ENCODE peak calls at places on chromosomes 12 and 14, in ten cellular contexts. K, L, P, N, B, Z, Y, V, A and J are unnamed samples.

GRCh38 chr12:49331360-49332222 is 5.4 kb downstream of the C1QL4 start:
- DNase-seq in L (peak), B (peak), K (peak), Z (peak), V (peak), P (peak), N (peak), Y (peak), A (no peak), J (no peak)

GRCh38 chr14:25003537-25003936 is 46.4 kb downstream of the STXBP6 start:
- DNase-seq in Z (no peak), P (no peak), A (no peak), L (no peak), K (no peak), V (peak), N (no peak), Y (no peak), B (no peak), J (no peak)

GRCh38 chr12:123233505-123234299 is 466 bp downstream of the MTRFR start:
- DNase-seq in K (no peak), N (peak), B (no peak), V (no peak), Y (no peak), Z (no peak), L (no peak), A (peak), P (no peak), J (no peak)

GRCh38 chr14:79842270-79842669 is 369.0 kb downstream of the DIO2 start:
- DNase-seq in Y (peak), N (peak), L (no peak), V (peak), P (no peak), A (no peak), K (peak), Z (no peak), B (peak), J (peak)

GRCh38 chr12:6047249-6048227 is 76.9 kb downstream of the VWF start:
- DNase-seq in K (peak), N (peak), Y (no peak), Z (no peak), B (no peak), P (no peak), V (peak), A (no peak), L (no peak), J (peak)

GRCh38 chr12:92566448-92567040 is 136.2 kb upstream of the PLEKHG7 start:
- DNase-seq in A (peak), N (no peak), P (no peak), L (no peak), B (no peak), Z (no peak), K (no peak), V (no peak), Y (no peak), J (no peak)

GRCh38 chr12:54394281-54394719 is 9.8 kb upstream of the ZNF385A start:
- DNase-seq in A (peak), B (no peak), N (peak), Y (peak), L (peak), K (no peak), Z (no peak), P (peak), V (peak), J (no peak)

GRCh38 chr12:6662906-6663742 is at the start of gene ING4:
- DNase-seq in L (peak), A (peak), Z (peak), K (peak), V (peak), P (peak), N (peak), Y (peak), B (peak), J (peak)

GRCh38 chr12:120413901-120414695 is 23.8 kb upstream of the COX6A1 start:
- DNase-seq in A (no peak), Z (no peak), Y (peak), B (no peak), V (no peak), N (peak), K (no peak), P (no peak), L (peak), J (no peak)

GRCh38 chr14:30193791-30194407 is 266.3 kb upstream of the PRKD1 start:
- DNase-seq in K (peak), P (no peak), N (no peak), A (no peak), L (no peak), V (peak), Z (no peak), B (no peak), Y (no peak), J (no peak)

GRCh38 chr14:92513966-92514843 is 624 bp downstream of the RIN3 start:
- DNase-seq in Z (peak), N (peak), L (no peak), P (no peak), K (no peak), A (peak), B (no peak), Y (no peak), V (peak), J (peak)

GRCh38 chr12:47391566-47391965 is 311.8 kb upstream of the AMIGO2 start:
- DNase-seq in A (peak), N (no peak), B (no peak), Z (no peak), K (no peak), Y (no peak), V (no peak), L (peak), P (no peak), J (no peak)
- H3K4me3 ChIP-seq in A (peak), N (no peak), B (no peak), Z (no peak), K (no peak), Y (no peak), V (no peak), L (no peak), P (no peak), J (no peak)

DNA sequence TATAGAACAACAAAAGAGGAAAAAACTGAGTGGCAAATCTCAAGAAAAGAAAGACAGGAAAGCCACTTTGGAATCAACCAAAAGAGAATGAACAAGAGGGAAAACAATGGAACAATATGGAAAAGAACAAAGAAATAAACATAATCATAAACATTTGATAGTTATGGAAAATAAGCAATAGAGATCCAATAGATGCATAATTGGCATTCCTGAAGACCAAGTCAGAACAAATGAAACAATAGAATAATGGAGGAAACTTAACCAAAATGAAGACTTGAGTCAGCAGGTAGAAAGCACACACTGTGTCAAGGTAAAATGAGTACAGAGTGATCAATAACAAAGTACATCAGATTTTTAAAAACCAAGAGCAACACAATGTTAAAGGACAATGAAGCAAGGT is 10.1 kb upstream of the RPS6KA5 start:
- DNase-seq in Y (no peak), A (no peak), P (no peak), L (no peak), Z (no peak), N (no peak), K (no peak), B (no peak), V (no peak), J (no peak)
- H3K27ac ChIP-seq in Y (no peak), A (peak), P (no peak), L (no peak), Z (no peak), N (no peak), K (no peak), B (no peak), V (no peak), J (no peak)

GRCh38 chr12:116990971-116991966 is 80.5 kb downstream of the FBXW8 start:
- DNase-seq in Y (no peak), A (no peak), V (peak), L (no peak), B (no peak), P (no peak), N (no peak), K (peak), Z (no peak), J (no peak)

GRCh38 chr12:116996058-116996457 is 85.3 kb downstream of the FBXW8 start:
- DNase-seq in P (no peak), K (no peak), V (no peak), A (no peak), N (no peak), Z (no peak), L (no peak), Y (no peak), B (peak), J (no peak)

GRCh38 chr12:116990329-116990728 is 79.6 kb downstream of the FBXW8 start:
- DNase-seq in B (no peak), A (no peak), V (no peak), Z (no peak), Y (no peak), L (no peak), P (no peak), N (no peak), K (no peak), J (no peak)
- H3K4me3 ChIP-seq in B (no peak), A (no peak), V (no peak), Z (no peak), Y (no peak), L (no peak), P (no peak), N (no peak), K (no peak), J (no peak)

DNA sequence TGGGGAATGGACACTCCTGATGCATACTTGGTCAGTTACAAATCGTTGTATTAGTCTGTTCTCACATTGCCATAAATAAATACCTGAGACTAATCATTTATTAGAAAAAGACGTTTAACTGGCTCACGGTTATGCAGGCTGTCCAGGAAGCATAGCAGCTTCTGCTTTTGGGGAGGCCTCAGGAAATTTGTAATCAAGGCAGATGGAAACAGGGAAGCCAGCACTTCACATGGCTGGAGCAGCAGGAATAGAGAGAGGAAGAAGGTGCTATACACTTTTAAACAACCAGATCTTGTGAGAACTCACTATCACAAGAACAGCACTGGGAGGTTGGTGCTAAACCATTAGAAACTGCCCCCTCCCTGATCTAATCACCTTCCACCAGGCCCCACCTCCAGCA is 418.2 kb downstream of the FLRT2 start:
- DNase-seq in V (no peak), Y (no peak), A (no peak), L (no peak), Z (no peak), N (no peak), B (no peak), P (no peak), K (no peak), J (no peak)
- H3K27ac ChIP-seq in V (no peak), Y (no peak), A (no peak), L (no peak), Z (no peak), N (no peak), B (no peak), P (no peak), K (no peak), J (no peak)

GRCh38 chr14:69349091-69349777 is 48.9 kb downstream of the ERH start:
- DNase-seq in K (no peak), V (no peak), P (no peak), Y (no peak), L (no peak), N (no peak), Z (no peak), B (no peak), A (no peak), J (no peak)
- H3K4me3 ChIP-seq in K (no peak), V (no peak), P (no peak), Y (no peak), L (no peak), N (no peak), Z (no peak), B (no peak), A (no peak), J (no peak)

GRCh38 chr12:3032770-3033537 is 44.2 kb upstream of the TSPAN9 start:
- DNase-seq in Y (peak), N (no peak), Z (no peak), A (no peak), K (no peak), V (no peak), P (no peak), B (no peak), L (no peak), J (peak)

GRCh38 chr12:3032161-3032560 is 45.0 kb upstream of the TSPAN9 start:
- DNase-seq in P (no peak), N (no peak), Y (peak), B (no peak), A (no peak), K (no peak), Z (no peak), V (no peak), L (no peak), J (no peak)

GRCh38 chr12:3034067-3034750 is 43.0 kb upstream of the TSPAN9 start:
- DNase-seq in Y (peak), Z (peak), L (peak), N (peak), V (peak), K (peak), P (peak), A (peak), B (peak), J (peak)

GRCh38 chr12:3033538-3033865 is 43.7 kb upstream of the TSPAN9 start:
- DNase-seq in N (no peak), P (no peak), Z (no peak), Y (no peak), V (no peak), K (no peak), L (no peak), B (no peak), A (no peak), J (peak)

DNA sequence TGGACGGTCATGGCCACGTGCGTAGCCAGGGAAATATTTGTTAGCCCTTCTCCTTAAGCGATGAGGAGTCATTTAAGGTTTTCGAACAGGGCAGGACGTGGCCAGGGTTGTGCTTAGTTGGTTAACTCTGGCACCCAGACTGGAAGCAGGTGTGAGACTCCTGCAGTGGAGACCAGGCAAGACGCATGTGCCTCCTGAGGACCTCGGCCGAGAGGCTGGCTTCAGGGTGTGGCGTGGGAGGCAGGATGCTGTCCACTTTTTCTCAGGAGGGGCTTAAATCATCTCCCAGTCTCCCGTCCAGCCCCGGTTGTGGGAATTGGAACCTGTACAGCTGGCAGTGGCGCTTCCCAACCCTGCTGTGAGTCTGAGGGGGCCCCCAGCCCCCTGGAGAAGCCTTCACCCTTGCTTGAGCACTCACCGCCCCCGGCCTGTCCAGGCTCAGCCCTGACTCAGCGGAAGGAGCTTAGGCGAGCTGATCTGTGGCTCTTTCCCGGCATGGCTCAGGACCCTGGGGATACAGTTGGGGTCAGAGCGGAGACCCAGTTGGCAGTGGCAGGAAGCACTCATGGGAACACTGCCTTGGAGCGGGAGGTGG is 46.3 kb upstream of the TSPAN9 start:
- DNase-seq in Y (peak), V (no peak), N (no peak), B (no peak), L (no peak), A (no peak), P (no peak), K (no peak), Z (no peak), J (no peak)
- H3K27ac ChIP-seq in Y (peak), V (no peak), N (no peak), B (no peak), L (no peak), A (no peak), P (no peak), K (no peak), Z (no peak), J (no peak)

GRCh38 chr12:13200841-13201240 is 4.3 kb downstream of the EMP1 start:
- DNase-seq in A (no peak), B (no peak), Y (no peak), K (no peak), Z (no peak), N (no peak), V (no peak), P (no peak), L (no peak), J (no peak)
- H3K4me3 ChIP-seq in A (no peak), B (peak), Y (no peak), K (no peak), Z (peak), N (no peak), V (no peak), P (no peak), L (no peak), J (no peak)

DNA sequence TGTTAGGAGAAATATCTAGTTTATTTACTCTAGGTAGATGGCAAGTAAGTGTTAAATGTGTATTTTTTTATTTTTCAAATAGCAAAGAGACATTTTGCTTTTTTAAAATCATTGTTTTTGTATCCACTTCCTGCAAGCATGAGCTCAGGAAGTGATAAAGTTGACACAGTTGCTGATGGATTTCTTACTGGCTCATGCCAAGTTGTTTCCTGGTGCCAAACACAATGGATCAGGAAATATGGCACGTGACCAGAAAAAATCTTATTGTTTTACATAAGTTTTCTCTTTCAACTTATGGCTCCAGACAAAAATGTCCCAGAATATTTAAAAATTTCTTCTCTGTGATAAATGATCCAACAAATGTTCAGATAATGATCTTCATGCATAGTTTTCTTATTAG is 1279.1 kb upstream of the FLRT2 start:
- DNase-seq in P (no peak), L (no peak), B (no peak), A (no peak), V (no peak), N (no peak), K (no peak), Z (no peak), Y (peak), J (no peak)
- H3K27ac ChIP-seq in P (no peak), L (no peak), B (no peak), A (no peak), V (no peak), N (no peak), K (no peak), Z (no peak), Y (no peak), J (no peak)

GRCh38 chr14:36503771-36504741 is 16.0 kb downstream of the NKX2-1 start:
- DNase-seq in L (no peak), Z (peak), N (peak), Y (no peak), P (no peak), V (no peak), K (no peak), B (no peak), A (no peak), J (no peak)
- H3K4me3 ChIP-seq in L (no peak), Z (peak), N (no peak), Y (no peak), P (no peak), V (no peak), K (no peak), B (peak), A (no peak), J (no peak)